ENCODE peak calls at places on chromosomes 11 and 22, in five cellular contexts. One of them, this sample, is unnamed. For H3K9me3, H3K27me3 and H3K4me1, the result is how much of the 10 kb centered on the place peaks cover.

GRCh38 chr11:118142081-118142480 is 10.5 kb downstream of the SCN4B start:
- DNase-seq in MM.1S: no peak
- DNase-seq in HCT116: no peak
- DNase-seq in left ventricle myocardium inferior: no peak
- DNase-seq in astrocyte: no peak
- DNase-seq in this sample: no peak

GRCh38 chr11:77779935-77780334 is 40.6 kb downstream of the RSF1 start:
- DNase-seq in MM.1S: no peak
- DNase-seq in HCT116: no peak
- DNase-seq in left ventricle myocardium inferior: no peak
- DNase-seq in astrocyte: peak
- DNase-seq in this sample: no peak

GRCh38 chr11:28777126-28777525 is 668.9 kb downstream of the METTL15 start:
- DNase-seq in MM.1S: no peak
- DNase-seq in HCT116: no peak
- DNase-seq in left ventricle myocardium inferior: no peak
- DNase-seq in astrocyte: no peak
- DNase-seq in this sample: no peak

GRCh38 chr11:33533668-33534067 is 167.0 kb downstream of the C11orf91 start:
- DNase-seq in MM.1S: no peak
- DNase-seq in HCT116: no peak
- DNase-seq in left ventricle myocardium inferior: no peak
- DNase-seq in astrocyte: peak
- DNase-seq in this sample: no peak

GRCh38 chr22:41907436-41908401 is 7.2 kb downstream of the SHISA8 start:
- DNase-seq in MM.1S: no peak
- DNase-seq in HCT116: no peak
- DNase-seq in left ventricle myocardium inferior: no peak
- DNase-seq in astrocyte: no peak
- DNase-seq in this sample: no peak

GRCh38 chr22:19213001-19213400 is 34.5 kb upstream of the SLC25A1 start:
- DNase-seq in MM.1S: no peak
- DNase-seq in HCT116: no peak
- DNase-seq in left ventricle myocardium inferior: no peak
- DNase-seq in astrocyte: no peak
- DNase-seq in this sample: no peak

GRCh38 chr11:14980854-14981253 is 8.7 kb upstream of the CALCA start:
- DNase-seq in MM.1S: no peak
- DNase-seq in HCT116: no peak
- DNase-seq in left ventricle myocardium inferior: no peak
- DNase-seq in astrocyte: peak
- DNase-seq in this sample: no peak

GRCh38 chr11:79919340-79919739 is 478.5 kb upstream of the TENM4 start:
- DNase-seq in MM.1S: no peak
- DNase-seq in HCT116: no peak
- DNase-seq in left ventricle myocardium inferior: no peak
- DNase-seq in astrocyte: no peak
- DNase-seq in this sample: no peak

GRCh38 chr22:37222440-37222971 is 10.2 kb upstream of the SSTR3 start:
- DNase-seq in MM.1S: peak
- DNase-seq in HCT116: no peak
- DNase-seq in left ventricle myocardium inferior: no peak
- DNase-seq in astrocyte: no peak
- DNase-seq in this sample: no peak

GRCh38 chr22:29782061-29782845 is 15.1 kb downstream of the UQCR10 start:
- DNase-seq in MM.1S: no peak
- DNase-seq in HCT116: no peak
- DNase-seq in left ventricle myocardium inferior: peak
- DNase-seq in astrocyte: peak
- DNase-seq in this sample: peak

GRCh38 chr22:27212617-27213177 is 555.3 kb downstream of the MIAT start:
- DNase-seq in MM.1S: no peak
- DNase-seq in HCT116: no peak
- DNase-seq in left ventricle myocardium inferior: peak
- DNase-seq in astrocyte: peak
- DNase-seq in this sample: no peak

GRCh38 chr22:35510481-35510934 is 30.1 kb upstream of the RASD2 start:
- DNase-seq in MM.1S: no peak
- DNase-seq in HCT116: no peak
- DNase-seq in left ventricle myocardium inferior: no peak
- DNase-seq in astrocyte: peak
- DNase-seq in this sample: no peak

GRCh38 chr11:29217901-29218300 is 798.9 kb downstream of the KCNA4 start:
- DNase-seq in MM.1S: no peak
- DNase-seq in HCT116: no peak
- DNase-seq in left ventricle myocardium inferior: no peak
- DNase-seq in astrocyte: no peak
- DNase-seq in this sample: no peak

GRCh38 chr11:128902515-128903066 is 11.4 kb downstream of the KCNJ5 start:
- DNase-seq in MM.1S: no peak
- DNase-seq in HCT116: no peak
- DNase-seq in left ventricle myocardium inferior: no peak
- DNase-seq in astrocyte: peak
- DNase-seq in this sample: no peak

GRCh38 chr22:24200616-24201212 is 19.4 kb downstream of the SUSD2 start:
- DNase-seq in MM.1S: no peak
- DNase-seq in HCT116: peak
- DNase-seq in left ventricle myocardium inferior: no peak
- DNase-seq in astrocyte: peak
- DNase-seq in this sample: no peak

GRCh38 chr22:40728731-40729189 is 49.5 kb downstream of the MCHR1 start:
- DNase-seq in MM.1S: no peak
- DNase-seq in HCT116: no peak
- DNase-seq in left ventricle myocardium inferior: no peak
- DNase-seq in astrocyte: peak
- DNase-seq in this sample: peak

GRCh38 chr22:45966892-45967365 is 10.0 kb downstream of the WNT7B start:
- DNase-seq in MM.1S: no peak
- DNase-seq in HCT116: no peak
- DNase-seq in left ventricle myocardium inferior: no peak
- DNase-seq in astrocyte: no peak
- DNase-seq in this sample: no peak

GRCh38 chr11:103877221-103877620 is 159.2 kb upstream of the DDI1 start:
- DNase-seq in MM.1S: no peak
- DNase-seq in HCT116: no peak
- DNase-seq in left ventricle myocardium inferior: no peak
- DNase-seq in astrocyte: no peak
- DNase-seq in this sample: no peak

GRCh38 chr11:14308114-14308896 is 50.7 kb downstream of the RRAS2 start:
- DNase-seq in MM.1S: peak
- DNase-seq in HCT116: peak
- DNase-seq in left ventricle myocardium inferior: no peak
- DNase-seq in astrocyte: peak
- DNase-seq in this sample: no peak

GRCh38 chr11:95301497-95301896 is 70.5 kb upstream of the SESN3 start:
- DNase-seq in MM.1S: no peak
- DNase-seq in HCT116: no peak
- DNase-seq in left ventricle myocardium inferior: no peak
- DNase-seq in astrocyte: peak
- DNase-seq in this sample: peak

GRCh38 chr11:122167100-122167499 is 51.1 kb upstream of the BLID start:
- DNase-seq in MM.1S: no peak
- DNase-seq in HCT116: peak
- DNase-seq in left ventricle myocardium inferior: no peak
- DNase-seq in astrocyte: peak
- DNase-seq in this sample: no peak

GRCh38 chr22:22720201-22720723 is 75.8 kb downstream of the GGTLC2 start:
- DNase-seq in MM.1S: peak
- DNase-seq in HCT116: peak
- DNase-seq in left ventricle myocardium inferior: no peak
- DNase-seq in astrocyte: no peak
- DNase-seq in this sample: no peak

GRCh38 chr11:23789938-23790371 is 706.9 kb upstream of the LUZP2 start:
- DNase-seq in MM.1S: no peak
- DNase-seq in HCT116: no peak
- DNase-seq in left ventricle myocardium inferior: no peak
- DNase-seq in astrocyte: peak
- DNase-seq in this sample: no peak

GRCh38 chr22:31263896-31264295 is 28.4 kb downstream of the PIK3IP1 start:
- DNase-seq in MM.1S: no peak
- DNase-seq in HCT116: no peak
- DNase-seq in left ventricle myocardium inferior: no peak
- DNase-seq in astrocyte: no peak
- DNase-seq in this sample: peak

GRCh38 chr11:114353448-114353847 is 46.9 kb downstream of the C11orf71 start:
- DNase-seq in MM.1S: no peak
- DNase-seq in HCT116: no peak
- DNase-seq in left ventricle myocardium inferior: no peak
- DNase-seq in astrocyte: no peak
- DNase-seq in this sample: no peak

GRCh38 chr22:45807156-45807915 is 135.7 kb downstream of the ATXN10 start:
- DNase-seq in MM.1S: no peak
- DNase-seq in HCT116: no peak
- DNase-seq in left ventricle myocardium inferior: no peak
- DNase-seq in astrocyte: peak
- DNase-seq in this sample: no peak

GRCh38 chr11:94897330-94897768 is 76.0 kb downstream of the CWC15 start:
- DNase-seq in MM.1S: peak
- DNase-seq in HCT116: peak
- DNase-seq in left ventricle myocardium inferior: peak
- DNase-seq in astrocyte: peak
- DNase-seq in this sample: peak

GRCh38 chr11:100687032-100687629 is at the start of gene ARHGAP42:
- DNase-seq in MM.1S: peak
- DNase-seq in HCT116: no peak
- DNase-seq in left ventricle myocardium inferior: peak
- DNase-seq in astrocyte: peak
- DNase-seq in this sample: peak

GRCh38 chr11:78586452-78587046 is 11.9 kb upstream of the NARS2 start:
- DNase-seq in MM.1S: peak
- DNase-seq in HCT116: no peak
- DNase-seq in left ventricle myocardium inferior: no peak
- DNase-seq in astrocyte: no peak
- DNase-seq in this sample: no peak

GRCh38 chr11:116255234-116255953 is 517.4 kb downstream of the BUD13 start:
- DNase-seq in MM.1S: no peak
- DNase-seq in HCT116: no peak
- DNase-seq in left ventricle myocardium inferior: no peak
- DNase-seq in astrocyte: no peak
- DNase-seq in this sample: no peak

GRCh38 chr11:116384407-116384806 is 388.4 kb downstream of the BUD13 start:
- DNase-seq in MM.1S: no peak
- DNase-seq in HCT116: no peak
- DNase-seq in left ventricle myocardium inferior: no peak
- DNase-seq in astrocyte: no peak
- DNase-seq in this sample: no peak

GRCh38 chr11:19080579-19080993 is 20.1 kb upstream of the MRGPRX2 start:
- DNase-seq in MM.1S: no peak
- DNase-seq in HCT116: no peak
- DNase-seq in left ventricle myocardium inferior: no peak
- DNase-seq in astrocyte: peak
- DNase-seq in this sample: peak

GRCh38 chr11:28759311-28759710 is 651.1 kb downstream of the METTL15 start:
- DNase-seq in MM.1S: no peak
- DNase-seq in HCT116: peak
- DNase-seq in left ventricle myocardium inferior: no peak
- DNase-seq in astrocyte: peak
- DNase-seq in this sample: no peak

GRCh38 chr11:2468363-2469240 is 23.8 kb downstream of the KCNQ1 start:
- DNase-seq in MM.1S: no peak
- DNase-seq in HCT116: no peak
- DNase-seq in left ventricle myocardium inferior: no peak
- DNase-seq in astrocyte: no peak
- DNase-seq in this sample: peak

GRCh38 chr22:30705710-30706651 is 11.3 kb downstream of the OSBP2 start:
- DNase-seq in MM.1S: peak
- DNase-seq in HCT116: peak
- DNase-seq in left ventricle myocardium inferior: no peak
- DNase-seq in astrocyte: peak
- DNase-seq in this sample: no peak

GRCh38 chr22:19292262-19293230 is 1.0 kb upstream of the CLTCL1 start:
- DNase-seq in MM.1S: peak
- DNase-seq in HCT116: no peak
- DNase-seq in left ventricle myocardium inferior: peak
- DNase-seq in astrocyte: no peak
- DNase-seq in this sample: peak

GRCh38 chr11:102566112-102566511 is 35.6 kb upstream of the MMP7 start:
- DNase-seq in MM.1S: no peak
- DNase-seq in HCT116: no peak
- DNase-seq in left ventricle myocardium inferior: no peak
- DNase-seq in astrocyte: no peak
- DNase-seq in this sample: no peak

GRCh38 chr11:27721505-27722116 is 21.4 kb upstream of the BDNF start:
- DNase-seq in MM.1S: peak
- DNase-seq in HCT116: no peak
- DNase-seq in left ventricle myocardium inferior: no peak
- DNase-seq in astrocyte: no peak
- DNase-seq in this sample: no peak
- H3K9me3 ChIP-seq in MM.1S: under half
- H3K9me3 ChIP-seq in HCT116: under half
- H3K9me3 ChIP-seq in left ventricle myocardium inferior: under half
- H3K9me3 ChIP-seq in astrocyte: under half
- H3K9me3 ChIP-seq in this sample: under half

DNA sequence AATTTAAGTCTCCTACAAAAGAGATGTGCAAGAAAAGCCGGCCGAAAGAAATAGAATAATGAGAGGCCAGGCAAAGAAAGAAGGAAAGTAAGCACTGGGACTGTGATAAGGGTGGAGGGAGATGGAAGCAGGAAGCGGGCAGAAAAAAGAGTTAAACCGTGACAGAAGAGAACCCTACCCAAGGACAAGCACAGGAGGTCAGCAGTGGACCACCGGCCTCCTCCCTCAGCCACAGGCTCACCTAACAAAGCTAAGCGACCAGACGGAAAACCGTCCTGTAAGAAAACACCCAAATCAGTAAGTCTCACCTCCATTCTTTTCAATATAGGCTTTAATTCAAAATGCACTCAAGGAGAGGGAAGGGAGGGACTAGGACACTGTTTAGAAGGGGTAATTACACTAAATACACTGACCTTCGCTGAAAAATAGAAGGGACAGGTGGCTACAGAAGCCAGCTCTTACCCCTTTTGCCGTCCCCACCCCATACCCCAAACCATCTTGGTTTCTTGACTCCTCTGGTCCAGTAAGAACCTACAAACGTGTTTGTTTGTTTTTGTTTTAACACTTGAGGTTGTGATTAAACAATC is 1.9 kb downstream of the FAM181B start:
- DNase-seq in MM.1S: no peak
- DNase-seq in HCT116: no peak
- DNase-seq in left ventricle myocardium inferior: no peak
- DNase-seq in astrocyte: no peak
- DNase-seq in this sample: no peak
- H3K27me3 ChIP-seq in MM.1S: under half
- H3K27me3 ChIP-seq in HCT116: under half
- H3K27me3 ChIP-seq in left ventricle myocardium inferior: half or more
- H3K27me3 ChIP-seq in astrocyte: half or more
- H3K27me3 ChIP-seq in this sample: under half

GRCh38 chr22:50192825-50193204 is 7.1 kb downstream of the TRABD start:
- DNase-seq in MM.1S: no peak
- DNase-seq in HCT116: no peak
- DNase-seq in left ventricle myocardium inferior: no peak
- DNase-seq in astrocyte: no peak
- DNase-seq in this sample: no peak
- H3K4me1 ChIP-seq in MM.1S: under half
- H3K4me1 ChIP-seq in HCT116: under half
- H3K4me1 ChIP-seq in left ventricle myocardium inferior: under half
- H3K4me1 ChIP-seq in astrocyte: under half
- H3K4me1 ChIP-seq in this sample: under half

GRCh38 chr22:47633111-47633510 is 870.7 kb downstream of the TBC1D22A start:
- DNase-seq in MM.1S: no peak
- DNase-seq in HCT116: no peak
- DNase-seq in left ventricle myocardium inferior: no peak
- DNase-seq in astrocyte: no peak
- DNase-seq in this sample: no peak
- H3K9me3 ChIP-seq in MM.1S: under half
- H3K9me3 ChIP-seq in HCT116: under half
- H3K9me3 ChIP-seq in left ventricle myocardium inferior: under half
- H3K9me3 ChIP-seq in astrocyte: under half
- H3K9me3 ChIP-seq in this sample: under half